ENCODE peak calls at places on chromosomes 5 and 9, in four cellular contexts. S is HCT116, Y is IMR-90, I is endothelial cell of umbilical vein. J is an unnamed sample.
A peak's percentile ranks its signal among the peaks of the same experiment; 100 is the strongest.

GRCh38 chr5:37029436-37029835 is 152.9 kb downstream of the NIPBL start:
- DNase-seq in I (no peak), S (no peak), Y (no peak), J (no peak)

GRCh38 chr5:177309351-177310191 is 2.1 kb downstream of the MXD3 start:
- DNase-seq in Y (peak; percentile 65), S (peak; percentile 81), I (peak; percentile 73), J (peak; percentile 72)

GRCh38 chr5:36442352-36442751 is 140.7 kb upstream of the RANBP3L start:
- DNase-seq in Y (no peak), S (no peak), I (no peak), J (no peak)

GRCh38 chr9:105683688-105684275 is 10.6 kb upstream of the TMEM38B start:
- DNase-seq in Y (no peak), I (no peak), S (no peak), J (no peak)

GRCh38 chr9:82488702-82489578 is 500.4 kb downstream of the SPATA31D1 start:
- DNase-seq in Y (peak; percentile 88), S (no peak), I (no peak), J (peak; percentile 62)

GRCh38 chr9:134868751-134869553 is 11.7 kb upstream of the FCN2 start:
- DNase-seq in S (no peak), Y (no peak), I (no peak), J (no peak)

GRCh38 chr5:103060414-103060954 is 59.5 kb downstream of the GIN1 start:
- DNase-seq in I (no peak), S (no peak), Y (no peak), J (no peak)

GRCh38 chr5:57598756-57599155 is 116.1 kb upstream of the ACTBL2 start:
- DNase-seq in Y (peak; percentile 94), S (peak; percentile 0), I (peak; percentile 26), J (peak; percentile 88)

GRCh38 chr5:40578501-40579451 is 100.9 kb upstream of the PTGER4 start:
- DNase-seq in I (peak; percentile 14), Y (peak; percentile 46), S (no peak), J (peak; percentile 25)

GRCh38 chr9:120889606-120890396 is 12.8 kb upstream of the PHF19 start:
- DNase-seq in Y (no peak), I (no peak), S (no peak), J (no peak)

GRCh38 chr9:88936132-88936531 is 55.1 kb upstream of the S1PR3 start:
- DNase-seq in S (no peak), Y (no peak), I (no peak), J (no peak)

GRCh38 chr9:110081395-110081794 is 126.6 kb downstream of the C9orf152 start:
- DNase-seq in I (no peak), S (no peak), Y (peak; percentile 68), J (peak; percentile 68)

GRCh38 chr5:51398875-51399635 is 15.8 kb downstream of the ISL1 start:
- DNase-seq in Y (no peak), I (no peak), S (no peak), J (no peak)

GRCh38 chr9:6805532-6805931 is 47.8 kb downstream of the KDM4C start:
- DNase-seq in S (no peak), I (peak; percentile 35), Y (peak; percentile 80), J (peak; percentile 80)

GRCh38 chr5:5473224-5473623 is 50.7 kb downstream of the ICE1 start:
- DNase-seq in Y (peak; percentile 72), S (no peak), I (no peak), J (peak; percentile 75)

GRCh38 chr5:100900142-100900795 is 2.8 kb downstream of the ST8SIA4 start:
- DNase-seq in S (no peak), Y (no peak), I (peak; percentile 85), J (peak; percentile 39)

GRCh38 chr9:131238402-131239021 is 37.8 kb downstream of the FAM78A start:
- DNase-seq in Y (peak; percentile 56), I (peak; percentile 90), S (no peak), J (no peak)

GRCh38 chr9:114947058-114947457 is 16.7 kb upstream of the TNFSF8 start:
- DNase-seq in Y (no peak), S (no peak), I (no peak), J (no peak)

GRCh38 chr5:113387844-113388243 is 46.9 kb downstream of the TSSK1B start:
- DNase-seq in Y (no peak), I (no peak), S (no peak), J (no peak)

GRCh38 chr9:123735376-123735775 is 194.6 kb downstream of the DENND1A start:
- DNase-seq in I (no peak), S (no peak), Y (no peak), J (peak; percentile 42)

GRCh38 chr9:112360047-112360804 is 19.7 kb upstream of the HSDL2 start:
- DNase-seq in Y (peak; percentile 58), I (peak; percentile 60), S (no peak), J (peak; percentile 78)

GRCh38 chr5:34053133-34053532 is 10.1 kb upstream of the C1QTNF3 start:
- DNase-seq in S (no peak), Y (peak; percentile 78), I (no peak), J (peak; percentile 96)

GRCh38 chr9:93612796-93613154 is 36.4 kb downstream of the PHF2 start:
- DNase-seq in S (no peak), Y (no peak), I (peak; percentile 24), J (no peak)

GRCh38 chr9:3074247-3074646 is 230.4 kb upstream of the PUM3 start:
- DNase-seq in Y (no peak), S (no peak), I (no peak), J (no peak)

GRCh38 chr9:1761807-1762206 is 253.3 kb upstream of the SMARCA2 start:
- DNase-seq in Y (no peak), S (no peak), I (no peak), J (no peak)

GRCh38 chr9:76657265-76657664 is 107.0 kb upstream of the PCA3 start:
- DNase-seq in S (no peak), I (no peak), Y (no peak), J (no peak)

GRCh38 chr5:163571755-163572154 is 66.3 kb downstream of the MAT2B start:
- DNase-seq in S (no peak), Y (peak; percentile 97), I (no peak), J (peak; percentile 77)

GRCh38 chr9:108622467-108622866 is 233.3 kb downstream of the ACTL7B start:
- DNase-seq in S (no peak), I (no peak), Y (peak; percentile 11), J (peak; percentile 87)

GRCh38 chr5:79956173-79956670 is 34.8 kb downstream of the MTX3 start:
- DNase-seq in S (peak; percentile 8), Y (peak; percentile 44), I (no peak), J (peak; percentile 78)

GRCh38 chr5:9230355-9230754 is 315.5 kb downstream of the SEMA5A start:
- DNase-seq in Y (no peak), S (no peak), I (no peak), J (no peak)

GRCh38 chr5:9233712-9234111 is 312.2 kb downstream of the SEMA5A start:
- DNase-seq in I (no peak), Y (peak; percentile 51), S (no peak), J (no peak)

GRCh38 chr5:9233035-9233434 is 312.8 kb downstream of the SEMA5A start:
- DNase-seq in I (no peak), Y (no peak), S (no peak), J (no peak)

GRCh38 chr5:9226026-9226536 is 319.8 kb downstream of the SEMA5A start:
- DNase-seq in Y (no peak), S (no peak), I (no peak), J (no peak)

GRCh38 chr5:9231842-9232241 is 314.0 kb downstream of the SEMA5A start:
- DNase-seq in Y (no peak), I (no peak), S (no peak), J (no peak)
- H3K4me2 ChIP-seq in Y (no peak overlapping the region), I (no peak overlapping the region), S (no peak overlapping the region), J (no peak overlapping the region)

GRCh38 chr9:37979844-37980243 is 75.9 kb upstream of the SLC25A51 start:
- DNase-seq in I (no peak), S (no peak), Y (no peak), J (no peak)

GRCh38 chr9:37976714-37977477 is 73.0 kb upstream of the SLC25A51 start:
- DNase-seq in I (no peak), S (no peak), Y (peak; percentile 97), J (peak; percentile 94)

GRCh38 chr9:37975639-37976038 is 71.7 kb upstream of the SLC25A51 start:
- DNase-seq in I (no peak), Y (no peak), S (no peak), J (no peak)

GRCh38 chr9:37978983-37979382 is 75.1 kb upstream of the SLC25A51 start:
- DNase-seq in S (no peak), I (no peak), Y (no peak), J (no peak)

DNA sequence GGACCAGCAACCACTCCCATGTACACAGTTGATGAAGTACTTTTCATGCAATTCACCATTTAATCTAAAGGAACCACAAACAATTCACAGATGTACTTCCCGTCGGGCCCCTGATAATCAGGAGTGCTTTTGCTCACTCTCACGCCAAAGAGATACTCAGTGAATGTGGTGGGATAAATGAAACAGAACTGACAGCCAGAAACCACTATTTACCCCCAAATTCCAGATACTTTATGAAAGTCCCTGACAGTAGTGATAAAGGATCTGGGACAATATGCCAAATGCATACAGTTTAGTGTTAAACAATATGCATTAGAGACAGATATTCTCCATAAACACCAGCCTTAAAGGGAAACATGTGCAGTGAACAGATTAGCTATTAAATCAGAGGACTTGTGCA is 73.9 kb upstream of the SLC25A51 start:
- DNase-seq in Y (no peak), I (no peak), S (no peak), J (no peak)
- H3K27me3 ChIP-seq in Y (no peaks in the 10 kb centered on the region), I (no peaks in the 10 kb centered on the region), S (no peaks in the 10 kb centered on the region), J (no peaks in the 10 kb centered on the region)

GRCh38 chr5:178326054-178326715 is 93.6 kb upstream of the PHYKPL start:
- DNase-seq in Y (no peak), I (no peak), S (no peak), J (no peak)
- H3K4me1 ChIP-seq in Y (no peaks in the 10 kb centered on the region), I (no peaks in the 10 kb centered on the region), S (peaks cover 3% of the 10 kb centered on the region), J (no peaks in the 10 kb centered on the region)

GRCh38 chr9:86093788-86094555 is 5.4 kb downstream of the GOLM1 start:
- DNase-seq in I (peak; percentile 59), Y (peak; percentile 15), S (peak; percentile 33), J (no peak)
- H3K4me2 ChIP-seq in I (peak overlapping the region; percentile 65), Y (no peak overlapping the region), S (peak overlapping the region; percentile 43), J (no peak overlapping the region)

GRCh38 chr9:133546287-133546680 is 11.8 kb downstream of the ADAMTSL2 start:
- DNase-seq in Y (no peak), S (no peak), I (no peak), J (no peak)
- H3K27me3 ChIP-seq in Y (peaks cover 57% of the 10 kb centered on the region), S (no peaks in the 10 kb centered on the region), I (no peaks in the 10 kb centered on the region), J (no peaks in the 10 kb centered on the region)

J was measured in GM23248.